ENCODE peak calls at places on chromosomes 11 and 22, in eight cellular contexts. W, A, F, O, U, E, Z and D are unnamed samples.

GRCh38 chr22:18057568-18058209 is 20.1 kb upstream of the PEX26 start:
- DNase-seq in O (no peak), A (no peak), E (peak; percentile 91), W (peak; percentile 90), F (no peak), Z (peak; percentile 78), U (peak; percentile 67), D (no peak)

GRCh38 chr11:76752321-76753175 is 30.6 kb upstream of the TSKU start:
- DNase-seq in U (peak; percentile 78), E (no peak), F (no peak), A (peak; percentile 67), W (peak; percentile 61), O (no peak), Z (no peak), D (no peak)

GRCh38 chr11:34613462-34614183 is 7.3 kb upstream of the EHF start:
- DNase-seq in F (no peak), U (no peak), Z (peak; percentile 32), A (no peak), W (no peak), E (no peak), O (no peak), D (no peak)

GRCh38 chr22:42856179-42856864 is 751 bp downstream of the ARFGAP3 start:
- DNase-seq in Z (no peak), W (no peak), U (no peak), F (peak; percentile 60), E (peak; percentile 17), O (peak; percentile 47), A (no peak), D (no peak)

GRCh38 chr11:120017582-120017981 is 120.3 kb downstream of the TRIM29 start:
- DNase-seq in U (no peak), W (no peak), A (no peak), Z (no peak), F (no peak), O (no peak), E (no peak), D (peak; percentile 38)

GRCh38 chr11:35158371-35159081 is 19.6 kb downstream of the CD44 start:
- DNase-seq in U (no peak), A (no peak), E (no peak), O (no peak), Z (no peak), W (no peak), F (no peak), D (peak; percentile 38)

GRCh38 chr22:50470491-50470890 is 4.3 kb downstream of the SBF1 start:
- DNase-seq in E (no peak), O (no peak), U (no peak), Z (peak; percentile 77), W (no peak), A (no peak), F (no peak), D (no peak)

GRCh38 chr11:6640985-6641701 is 14.5 kb downstream of the DCHS1 start:
- DNase-seq in Z (no peak), E (no peak), O (no peak), U (no peak), F (no peak), A (no peak), W (no peak), D (no peak)

GRCh38 chr11:62153087-62153395 is 29.2 kb downstream of the INCENP start:
- DNase-seq in O (no peak), E (no peak), Z (no peak), F (no peak), U (no peak), A (no peak), W (no peak), D (no peak)

GRCh38 chr22:39907605-39908097 is 6.8 kb downstream of the GRAP2 start:
- DNase-seq in A (no peak), Z (no peak), E (no peak), W (no peak), U (no peak), O (no peak), F (no peak), D (no peak)

GRCh38 chr11:108369064-108369463 is 98.3 kb downstream of the C11orf65 start:
- DNase-seq in A (no peak), U (no peak), W (no peak), Z (no peak), F (no peak), O (no peak), E (no peak), D (no peak)

GRCh38 chr22:28222066-28222465 is 303.0 kb upstream of the PITPNB start:
- DNase-seq in Z (no peak), A (no peak), O (no peak), E (no peak), U (no peak), F (no peak), W (no peak), D (no peak)

GRCh38 chr11:126459691-126460404 is 104.4 kb downstream of the ST3GAL4 start:
- DNase-seq in A (no peak), F (no peak), Z (no peak), O (no peak), U (no peak), E (no peak), W (peak; percentile 45), D (no peak)

GRCh38 chr22:45290410-45290936 is 5.7 kb downstream of the UPK3A start:
- DNase-seq in F (no peak), E (peak; percentile 77), O (no peak), A (peak; percentile 77), W (peak; percentile 68), U (no peak), Z (no peak), D (peak; percentile 71)

GRCh38 chr11:126039485-126040271 is 23.0 kb downstream of the CDON start:
- DNase-seq in U (no peak), O (no peak), W (no peak), A (no peak), E (no peak), Z (no peak), F (no peak), D (no peak)

GRCh38 chr22:33919591-33920501 is at the start of gene LARGE1:
- DNase-seq in U (no peak), F (no peak), O (no peak), A (peak; percentile 83), W (no peak), Z (peak; percentile 19), E (peak; percentile 17), D (peak; percentile 19)

GRCh38 chr11:75328426-75329277 is 22.8 kb downstream of the ARRB1 start:
- DNase-seq in E (peak; percentile 83), O (peak; percentile 42), F (peak; percentile 25), Z (no peak), A (peak; percentile 91), U (peak; percentile 70), W (no peak), D (peak; percentile 76)

GRCh38 chr11:61332823-61333637 is at the start of the genes DDB1 and TKFC:
- DNase-seq in O (peak; percentile 93), W (peak; percentile 49), E (peak; percentile 89), F (peak; percentile 96), Z (peak; percentile 95), A (peak; percentile 99), U (peak; percentile 94), D (peak; percentile 85)

GRCh38 chr11:59891781-59892181 is 13.2 kb downstream of the OOSP3 start:
- DNase-seq in A (peak; percentile 87), Z (no peak), E (no peak), W (no peak), F (no peak), O (no peak), U (no peak), D (no peak)